ENCODE peak calls at places on chromosomes 11 and 22, in ten cellular contexts. B, A, E, N, S, Q, T, I, Y and M are unnamed samples.

GRCh38 chr11:114344494-114344893 is 48.3 kb downstream of the NNMT start:
- DNase-seq in B (no peak), A (no peak), E (no peak), N (no peak), S (no peak), Q (no peak), T (no peak), I (no peak), Y (no peak), M (no peak)

GRCh38 chr11:81959341-81959740 is 774.3 kb downstream of the FAM181B start:
- DNase-seq in B (no peak), A (no peak), E (no peak), N (no peak), S (no peak), Q (no peak), T (no peak), I (no peak), Y (no peak), M (no peak)

GRCh38 chr11:88448131-88448530 is 110.6 kb upstream of the CTSC start:
- DNase-seq in B (no peak), A (no peak), E (no peak), N (no peak), S (no peak), Q (no peak), T (no peak), I (no peak), Y (no peak), M (no peak)

GRCh38 chr11:27317751-27318150 is 45.3 kb downstream of the CCDC34 start:
- DNase-seq in B (no peak), A (peak; percentile 58), E (no peak), N (no peak), S (no peak), Q (no peak), T (no peak), I (no peak), Y (peak; percentile 9), M (peak; percentile 67)

GRCh38 chr22:48942698-48943566 is 884.7 kb downstream of the BRD1 start:
- DNase-seq in B (no peak), A (no peak), E (no peak), N (no peak), S (no peak), Q (peak; percentile 85), T (no peak), I (no peak), Y (no peak), M (no peak)

GRCh38 chr22:20803696-20804324 is 29.9 kb downstream of the SERPIND1 start:
- DNase-seq in B (peak; percentile 53), A (peak; percentile 4), E (no peak), N (no peak), S (no peak), Q (no peak), T (no peak), I (peak; percentile 62), Y (no peak), M (peak; percentile 13)

GRCh38 chr22:20194681-20195593 is 44.1 kb upstream of the CCDC188 start:
- DNase-seq in B (no peak), A (no peak), E (no peak), N (no peak), S (no peak), Q (no peak), T (no peak), I (no peak), Y (no peak), M (no peak)

GRCh38 chr11:66011785-66012303 is at the start of gene CST6:
- DNase-seq in B (no peak), A (no peak), E (no peak), N (no peak), S (no peak), Q (no peak), T (no peak), I (no peak), Y (no peak), M (no peak)

GRCh38 chr11:76835928-76836612 is 24.6 kb upstream of the ACER3 start:
- DNase-seq in B (peak; percentile 63), A (peak; percentile 16), E (peak; percentile 99), N (no peak), S (peak; percentile 87), Q (no peak), T (no peak), I (peak; percentile 11), Y (no peak), M (peak; percentile 58)

GRCh38 chr11:13928566-13929251 is 33.8 kb upstream of the SPON1 start:
- DNase-seq in B (peak; percentile 61), A (peak; percentile 98), E (no peak), N (no peak), S (no peak), Q (no peak), T (no peak), I (peak; percentile 75), Y (peak; percentile 54), M (peak; percentile 52)

GRCh38 chr11:21048626-21049025 is 379.2 kb downstream of the NELL1 start:
- DNase-seq in B (no peak), A (no peak), E (no peak), N (no peak), S (no peak), Q (no peak), T (no peak), I (no peak), Y (no peak), M (no peak)

GRCh38 chr22:46370584-46371373 is 35.3 kb downstream of the TRMU start:
- DNase-seq in B (no peak), A (no peak), E (no peak), N (no peak), S (no peak), Q (no peak), T (no peak), I (no peak), Y (no peak), M (no peak)

GRCh38 chr11:35487532-35488078 is 37.8 kb downstream of the PAMR1 start:
- DNase-seq in B (peak; percentile 42), A (peak; percentile 32), E (no peak), N (no peak), S (peak; percentile 57), Q (no peak), T (no peak), I (peak; percentile 84), Y (no peak), M (peak; percentile 69)

GRCh38 chr11:7495997-7496545 is 10.8 kb downstream of the OLFML1 start:
- DNase-seq in B (peak; percentile 32), A (no peak), E (no peak), N (no peak), S (no peak), Q (no peak), T (no peak), I (no peak), Y (no peak), M (no peak)

GRCh38 chr11:84922836-84923235 is 704.3 kb downstream of the DLG2 start:
- DNase-seq in B (peak; percentile 15), A (no peak), E (no peak), N (no peak), S (no peak), Q (no peak), T (no peak), I (peak; percentile 53), Y (no peak), M (no peak)

GRCh38 chr11:46381836-46382643 is 571 bp downstream of the MDK start:
- DNase-seq in B (no peak), A (no peak), E (no peak), N (no peak), S (no peak), Q (no peak), T (no peak), I (peak; percentile 43), Y (no peak), M (no peak)

GRCh38 chr11:83502041-83502440 is 215.9 kb upstream of the CCDC90B start:
- DNase-seq in B (no peak), A (peak; percentile 6), E (no peak), N (no peak), S (no peak), Q (no peak), T (no peak), I (no peak), Y (no peak), M (no peak)

GRCh38 chr22:32307617-32308016 is 50.0 kb upstream of the RFPL3 start:
- DNase-seq in B (no peak), A (no peak), E (no peak), N (no peak), S (no peak), Q (no peak), T (no peak), I (no peak), Y (no peak), M (no peak)

GRCh38 chr11:73907191-73907590 is 30.4 kb downstream of the PAAF1 start:
- DNase-seq in B (no peak), A (peak; percentile 51), E (no peak), N (no peak), S (no peak), Q (no peak), T (no peak), I (no peak), Y (peak; percentile 40), M (no peak)

GRCh38 chr11:124861670-124862069 is 3.6 kb upstream of the ROBO3 start:
- DNase-seq in B (no peak), A (no peak), E (peak; percentile 58), N (no peak), S (no peak), Q (no peak), T (no peak), I (no peak), Y (no peak), M (no peak)

GRCh38 chr11:113577356-113578163 is 102.4 kb upstream of the DRD2 start:
- DNase-seq in B (no peak), A (peak; percentile 3), E (no peak), N (no peak), S (no peak), Q (no peak), T (no peak), I (peak; percentile 87), Y (no peak), M (no peak)

GRCh38 chr11:83648610-83649467 is 362.7 kb upstream of the CCDC90B start:
- DNase-seq in B (no peak), A (peak; percentile 67), E (no peak), N (no peak), S (no peak), Q (no peak), T (no peak), I (no peak), Y (no peak), M (no peak)

GRCh38 chr22:30823015-30823370 is 128.3 kb downstream of the OSBP2 start:
- DNase-seq in B (no peak), A (no peak), E (no peak), N (no peak), S (no peak), Q (no peak), T (no peak), I (no peak), Y (no peak), M (no peak)

GRCh38 chr22:49825944-49826602 is 1.6 kb downstream of the BRD1 start:
- DNase-seq in B (no peak), A (peak; percentile 25), E (no peak), N (no peak), S (no peak), Q (no peak), T (peak; percentile 51), I (no peak), Y (peak; percentile 50), M (peak; percentile 37)

GRCh38 chr22:27576815-27577564 is 224.6 kb downstream of the MN1 start:
- DNase-seq in B (no peak), A (no peak), E (no peak), N (no peak), S (peak; percentile 65), Q (no peak), T (no peak), I (no peak), Y (no peak), M (peak; percentile 80)

GRCh38 chr22:31099386-31099785 is 8.0 kb downstream of the SELENOM start:
- DNase-seq in B (no peak), A (no peak), E (no peak), N (no peak), S (no peak), Q (no peak), T (no peak), I (no peak), Y (no peak), M (no peak)

GRCh38 chr11:45067966-45068365 is 78.5 kb upstream of the PRDM11 start:
- DNase-seq in B (no peak), A (no peak), E (no peak), N (no peak), S (no peak), Q (no peak), T (no peak), I (peak; percentile 10), Y (no peak), M (no peak)

GRCh38 chr11:82733444-82734119 is at the start of gene FAM181B:
- DNase-seq in B (peak; percentile 89), A (no peak), E (peak; percentile 89), N (no peak), S (peak; percentile 3), Q (no peak), T (no peak), I (peak; percentile 55), Y (no peak), M (peak; percentile 25)